ENCODE peak calls at places on chromosomes 4 and X, in six cellular contexts. Q, I, F, Y, W and L are unnamed samples.

GRCh38 chr4:55545133-55545532 is 1.6 kb downstream of the CLOCK start:
- DNase-seq in I (no peak), F (no peak), Y (peak), W (no peak), Q (no peak), L (no peak)

GRCh38 chrX:132860200-132860599 is 98.2 kb downstream of the HS6ST2 start:
- DNase-seq in W (no peak), Q (no peak), Y (no peak), F (no peak), I (no peak), L (no peak)

GRCh38 chr4:147025042-147025441 is 79.4 kb upstream of the TTC29 start:
- DNase-seq in Y (no peak), Q (no peak), I (no peak), F (no peak), W (no peak), L (no peak)

GRCh38 chrX:154714925-154715324 is 36.0 kb downstream of the GAB3 start:
- DNase-seq in Q (no peak), W (peak), I (peak), F (no peak), Y (peak), L (no peak)

GRCh38 chrX:120672389-120672788 is 42.5 kb upstream of the C1GALT1C1 start:
- DNase-seq in Y (peak), Q (no peak), I (no peak), W (no peak), F (no peak), L (no peak)

GRCh38 chr4:96504386-96504785 is 664.5 kb downstream of the PDHA2 start:
- DNase-seq in Q (no peak), F (no peak), W (no peak), Y (no peak), I (no peak), L (no peak)

GRCh38 chr4:163161536-163162205 is 5.0 kb downstream of the NAF1 start:
- DNase-seq in Q (no peak), W (no peak), Y (peak), I (no peak), F (no peak), L (no peak)

GRCh38 chr4:166121897-166122296 is 248.9 kb downstream of the TLL1 start:
- DNase-seq in Y (no peak), F (no peak), Q (no peak), I (no peak), W (no peak), L (no peak)

GRCh38 chr4:156169861-156170260 is 216.2 kb upstream of the CTSO start:
- DNase-seq in I (no peak), W (no peak), F (no peak), Q (no peak), Y (no peak), L (no peak)

GRCh38 chr4:30945586-30945985 is 225.4 kb downstream of the PCDH7 start:
- DNase-seq in Q (no peak), W (no peak), Y (no peak), F (no peak), I (no peak), L (no peak)

GRCh38 chr4:67401902-67402301 is 143.4 kb downstream of the CENPC start:
- DNase-seq in Y (no peak), W (no peak), F (no peak), I (no peak), Q (no peak), L (no peak)

GRCh38 chr4:13470379-13470778 is 13.8 kb downstream of the RAB28 start:
- DNase-seq in I (no peak), Y (no peak), F (no peak), Q (no peak), W (no peak), L (no peak)

GRCh38 chr4:65508169-65508568 is 162.1 kb downstream of the EPHA5 start:
- DNase-seq in I (no peak), F (no peak), W (no peak), Y (no peak), Q (no peak), L (no peak)

GRCh38 chrX:357693-358471 is 28.8 kb downstream of the PPP2R3B start:
- DNase-seq in Y (no peak), Q (no peak), F (no peak), W (no peak), I (no peak), L (no peak)

GRCh38 chrX:129522184-129523059 is 868 bp downstream of the SMARCA1 start:
- DNase-seq in W (peak), F (peak), Y (peak), I (peak), Q (no peak), L (peak)

GRCh38 chr4:174398728-174399127 is 115.0 kb downstream of the CEP44 start:
- DNase-seq in Y (no peak), I (no peak), F (no peak), Q (no peak), W (no peak), L (no peak)

GRCh38 chr4:139171878-139172691 is 4.9 kb downstream of the ELF2 start:
- DNase-seq in Q (no peak), W (no peak), F (no peak), Y (peak), I (no peak), L (no peak)

GRCh38 chrX:18410038-18410437 is 15.4 kb upstream of the CDKL5 start:
- DNase-seq in Y (no peak), F (no peak), W (no peak), Q (no peak), I (no peak), L (no peak)

GRCh38 chr4:129455462-129455861 is 359.5 kb downstream of the C4orf33 start:
- DNase-seq in F (no peak), Y (no peak), I (no peak), W (no peak), Q (no peak), L (no peak)

GRCh38 chr4:56184214-56184613 is 203.1 kb downstream of the AASDH start:
- DNase-seq in F (no peak), Q (no peak), W (no peak), I (no peak), Y (no peak), L (no peak)

GRCh38 chr4:113762061-113762850 is 718 bp upstream of the CAMK2D start:
- DNase-seq in Y (peak), F (peak), I (peak), Q (peak), W (peak), L (peak)

GRCh38 chr4:113759696-113760093 is 1.8 kb downstream of the CAMK2D start:
- DNase-seq in Q (no peak), Y (no peak), I (no peak), W (no peak), F (no peak), L (no peak)

GRCh38 chr4:113760094-113760851 is 1.3 kb downstream of the CAMK2D start:
- DNase-seq in I (no peak), Q (no peak), Y (no peak), W (no peak), F (no peak), L (no peak)

GRCh38 chr4:113761682-113762060 is at the start of gene CAMK2D:
- DNase-seq in W (peak), Y (peak), F (peak), I (no peak), Q (peak), L (peak)

GRCh38 chr4:113760852-113761681 is 471 bp downstream of the CAMK2D start:
- DNase-seq in Q (no peak), F (peak), W (peak), Y (peak), I (no peak), L (peak)
- TF ChIP-seq POLR2A in Q (peak), F (no peak), W (no peak), Y (no peak), I (no peak), L (peak)

GRCh38 chrX:47571896-47572295 is 10.3 kb upstream of the TIMP1 start:
- DNase-seq in Y (no peak), W (no peak), F (no peak), Q (no peak), I (no peak), L (no peak)

GRCh38 chrX:47570794-47571193 is 9.8 kb downstream of the ARAF start:
- DNase-seq in Q (no peak), F (no peak), Y (no peak), I (no peak), W (no peak), L (no peak)

GRCh38 chrX:47571215-47571614 is 10.2 kb downstream of the ARAF start:
- DNase-seq in I (no peak), Q (no peak), W (no peak), Y (no peak), F (no peak), L (no peak)

GRCh38 chrX:47566841-47567240 is 5.8 kb downstream of the ARAF start:
- DNase-seq in F (no peak), Q (no peak), Y (no peak), W (no peak), I (no peak), L (no peak)

GRCh38 chrX:47568656-47569295 is 7.8 kb downstream of the ARAF start:
- DNase-seq in I (no peak), Y (peak), F (no peak), Q (no peak), W (peak), L (no peak)
- TF ChIP-seq TAF1 in I (no peak), Y (no peak), F (no peak), Q (no peak), W (no peak), L (no peak)

DNA sequence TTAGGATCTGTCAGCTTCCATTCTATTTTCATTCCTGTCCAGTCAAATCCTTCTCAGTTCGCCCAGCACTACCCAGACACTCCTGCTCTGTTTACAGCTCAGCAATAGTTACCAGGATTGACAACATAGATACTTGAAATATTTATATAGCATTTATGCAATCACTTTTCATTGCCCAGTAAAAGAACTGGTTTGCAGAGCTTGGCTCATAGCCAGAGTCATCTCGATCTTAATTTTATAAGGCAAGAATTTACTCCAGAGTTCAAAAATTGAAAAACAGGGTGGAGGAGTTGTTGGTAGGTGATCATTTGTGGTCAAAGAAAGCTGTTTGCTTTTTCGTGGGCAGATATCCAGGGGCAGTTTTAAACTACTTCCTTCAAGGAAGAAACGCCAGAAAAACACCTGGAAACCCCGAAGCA is 9.0 kb upstream of the BMP3 start:
- DNase-seq in F (no peak), W (no peak), Q (no peak), Y (no peak), I (no peak), L (no peak)
- TF ChIP-seq POLR2AphosphoS5 in F (no peak), W (no peak), Q (no peak), Y (no peak), I (no peak), L (no peak)

DNA sequence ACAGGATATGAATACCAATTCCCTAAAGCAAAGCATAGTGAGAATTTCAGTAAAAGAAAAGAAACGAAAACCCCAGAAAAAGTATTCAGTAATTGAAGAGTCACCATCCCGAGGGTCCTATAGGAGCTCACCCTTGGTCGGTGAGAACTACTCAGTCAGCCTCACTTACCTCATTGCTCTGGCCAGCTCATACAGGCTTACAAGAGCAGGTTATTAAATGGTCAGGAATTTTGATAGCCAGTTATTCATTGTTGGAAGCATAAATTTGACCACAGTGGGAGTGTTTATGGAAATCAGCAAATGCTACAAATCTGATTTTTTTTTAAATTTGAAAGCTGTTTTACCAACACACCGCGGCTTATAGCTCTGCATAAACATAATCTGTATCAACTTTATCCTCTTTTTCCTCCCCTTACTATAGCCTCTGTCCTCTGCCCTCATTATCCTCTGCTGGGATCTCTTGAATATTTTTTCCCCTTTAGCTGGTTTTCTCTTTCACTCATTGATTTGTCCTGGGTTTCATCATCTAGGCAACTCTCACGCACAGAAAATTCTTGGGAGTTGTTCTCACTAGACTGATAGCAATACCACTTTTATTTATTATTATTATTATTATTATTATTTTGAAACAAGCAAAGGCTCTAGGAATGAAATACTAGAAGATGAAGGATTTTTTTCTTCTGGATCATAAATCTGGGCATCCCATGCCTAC is 11.1 kb upstream of the CXCL2 start:
- DNase-seq in Q (no peak), F (no peak), I (no peak), Y (no peak), W (no peak), L (no peak)
- TF ChIP-seq POLR2A in Q (no peak), F (no peak), I (no peak), Y (no peak), W (no peak), L (no peak)

DNA sequence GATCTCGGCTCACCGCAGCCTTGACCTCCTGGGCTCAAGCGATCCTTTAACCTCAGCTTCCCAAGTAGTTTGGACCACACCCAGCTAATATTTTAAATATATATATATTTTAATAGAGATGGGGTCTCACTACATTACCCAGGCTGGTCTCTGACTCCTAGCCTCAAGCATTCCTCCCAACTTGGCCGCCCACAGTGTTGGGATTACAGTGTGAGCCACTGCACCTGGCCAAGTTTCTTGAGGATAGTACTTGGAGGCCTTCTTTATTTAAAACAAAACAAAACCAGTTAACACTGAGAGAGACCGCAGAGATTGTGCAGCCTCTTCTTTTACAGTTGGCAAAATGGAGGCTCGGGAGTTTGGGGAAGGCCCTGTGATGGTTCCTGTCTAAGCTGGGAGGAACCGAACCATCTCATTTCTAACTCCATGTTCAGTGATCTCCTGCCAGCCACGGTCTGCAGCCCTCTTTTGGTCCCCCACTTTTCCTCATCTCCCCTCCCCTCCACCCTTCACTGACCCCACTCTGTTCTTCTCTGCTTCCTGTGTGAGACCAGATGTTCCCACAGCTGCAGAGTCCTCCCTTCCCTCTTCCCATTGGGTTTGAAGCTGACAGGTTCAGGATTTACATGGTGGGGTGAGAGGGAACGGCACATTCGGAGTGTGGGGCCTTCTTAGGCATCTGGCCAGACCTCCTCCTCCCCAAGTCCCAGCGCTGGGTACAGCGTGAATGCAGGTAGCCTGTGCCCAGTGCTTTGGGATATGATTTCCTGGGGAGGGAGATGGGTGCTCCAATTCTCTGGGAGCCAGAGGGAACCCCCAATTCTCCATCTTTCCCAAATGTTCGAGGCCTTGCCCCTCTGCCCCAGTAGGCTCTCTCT is 1.4 kb upstream of the SORCS2 start:
- DNase-seq in I (no peak), Y (no peak), F (no peak), W (no peak), Q (no peak), L (no peak)
- TF ChIP-seq TAF1 in I (no peak), Y (no peak), F (no peak), W (no peak), Q (no peak), L (no peak)

GRCh38 chr4:151099226-151099975 is at the start of gene RPS3A:
- DNase-seq in Q (peak), F (peak), Y (peak), I (peak), W (peak), L (peak)

GRCh38 chr4:151098191-151098590 is 1.2 kb upstream of the RPS3A start:
- DNase-seq in I (no peak), W (no peak), Y (no peak), Q (no peak), F (peak), L (peak)

GRCh38 chr4:151097759-151098158 is 1.7 kb upstream of the RPS3A start:
- DNase-seq in Q (no peak), W (no peak), I (no peak), Y (no peak), F (no peak), L (no peak)

GRCh38 chr4:151099976-151100417 is 569 bp downstream of the RPS3A start:
- DNase-seq in F (no peak), Q (no peak), W (no peak), I (no peak), Y (no peak), L (peak)

GRCh38 chr4:151100517-151100916 is 1.1 kb downstream of the RPS3A start:
- DNase-seq in W (no peak), Y (no peak), Q (no peak), F (no peak), I (no peak), L (no peak)
- TF ChIP-seq POLR2AphosphoS5 in W (no peak), Y (no peak), Q (no peak), F (no peak), I (no peak), L (no peak)

DNA sequence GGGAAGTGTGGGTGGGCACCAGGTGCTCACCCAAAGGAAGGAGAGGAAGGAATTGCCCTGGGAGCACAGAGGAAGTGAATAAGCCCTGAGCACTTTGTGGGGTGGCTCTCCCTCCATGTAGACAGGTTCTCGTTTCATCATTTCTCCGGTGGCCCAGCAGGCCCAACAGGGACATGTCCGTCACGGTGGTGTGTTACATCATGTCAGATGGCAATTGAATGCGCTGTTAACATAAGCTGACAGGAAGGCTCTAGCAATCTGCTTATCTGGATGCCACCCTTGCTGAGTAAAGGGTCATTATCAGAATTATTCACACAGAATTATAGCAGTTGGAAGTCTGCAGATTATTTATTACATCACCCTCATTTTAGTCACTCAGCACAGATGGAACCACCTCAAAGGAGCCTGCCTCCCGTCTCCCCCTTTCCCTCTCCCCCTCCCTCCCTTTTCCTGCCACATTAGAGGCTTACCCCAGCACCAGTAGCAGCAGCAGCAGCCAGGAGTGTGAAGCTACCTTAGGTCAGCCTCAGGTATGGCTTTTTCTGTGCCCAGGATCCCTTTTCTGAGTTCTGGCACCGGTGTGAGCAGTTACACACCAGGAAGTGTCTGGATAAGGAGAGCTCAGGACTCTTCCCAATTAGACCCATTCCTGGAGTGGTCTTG is 124.3 kb upstream of the TRIM2 start:
- DNase-seq in W (no peak), Q (no peak), I (no peak), F (no peak), Y (no peak), L (no peak)
- TF ChIP-seq POLR2A in W (no peak), Q (no peak), I (no peak), F (no peak), Y (no peak), L (no peak)

GRCh38 chr4:1356181-1356998 is 9.4 kb downstream of the UVSSA start:
- DNase-seq in F (peak), Q (no peak), W (peak), I (peak), Y (peak), L (peak)

GRCh38 chr4:1353186-1354055 is 6.4 kb downstream of the UVSSA start:
- DNase-seq in Q (no peak), I (no peak), W (no peak), F (no peak), Y (no peak), L (no peak)

GRCh38 chr4:1354983-1355275 is 7.9 kb downstream of the UVSSA start:
- DNase-seq in I (no peak), Q (no peak), F (no peak), W (no peak), Y (no peak), L (no peak)

GRCh38 chr4:1354136-1354982 is 7.4 kb downstream of the UVSSA start:
- DNase-seq in Q (no peak), Y (no peak), W (no peak), I (no peak), F (no peak), L (no peak)

DNA sequence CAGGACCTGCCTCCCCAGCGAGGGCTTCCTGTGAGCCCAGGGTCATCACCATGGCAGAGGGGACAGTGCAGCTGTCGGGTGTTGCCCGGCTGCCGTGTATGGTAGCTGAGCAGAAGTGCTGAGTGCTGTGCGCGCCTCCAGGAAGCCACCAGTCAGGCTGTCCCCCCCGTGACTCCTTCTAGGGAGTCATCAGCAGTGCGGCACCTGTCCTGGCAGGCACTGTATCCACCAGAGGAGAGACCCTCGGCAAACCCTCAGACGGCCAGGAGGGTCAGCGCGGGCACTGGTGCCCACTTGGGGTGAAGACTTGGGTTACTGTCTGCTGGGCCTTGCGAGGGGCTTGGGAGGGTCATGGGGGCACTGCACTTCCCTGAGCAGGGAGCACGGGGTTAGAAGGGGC is 8.4 kb downstream of the UVSSA start:
- DNase-seq in I (no peak), Q (no peak), Y (no peak), W (no peak), F (no peak), L (no peak)
- TF ChIP-seq TAF1 in I (no peak), Q (no peak), Y (no peak), W (no peak), F (no peak), L (no peak)